ENCODE peak calls at places on chromosomes 11 and 22, in eight cellular contexts. I is upper lobe of right lung, Y is astrocyte, Q is fibroblast of lung, F is upper lobe of left lung, T is AG04450, K is cardiac muscle cell, J is body of pancreas. N is an unnamed sample.

GRCh38 chr11:75195164-75195962 is 44.5 kb downstream of the SLCO2B1 start:
- DNase-seq in F (no peak), T (no peak), J (peak; percentile 28), K (no peak), I (peak; percentile 85), Y (no peak), Q (no peak), N (no peak)

GRCh38 chr22:21764038-21764804 is 28.6 kb upstream of the YPEL1 start:
- DNase-seq in K (no peak), T (no peak), Y (no peak), J (no peak), F (no peak), I (peak; percentile 9), Q (no peak), N (no peak)

GRCh38 chr22:27459955-27460354 is 341.6 kb downstream of the MN1 start:
- DNase-seq in Y (no peak), K (no peak), F (no peak), J (no peak), I (no peak), T (no peak), Q (no peak), N (no peak)

GRCh38 chr11:15006139-15006759 is 34.1 kb upstream of the CALCA start:
- DNase-seq in F (no peak), J (no peak), I (no peak), Q (peak; percentile 52), K (peak; percentile 13), Y (peak; percentile 9), T (no peak), N (no peak)

GRCh38 chr11:24134879-24135588 is 361.8 kb upstream of the LUZP2 start:
- DNase-seq in F (no peak), Y (no peak), Q (peak; percentile 27), T (no peak), I (no peak), J (no peak), K (no peak), N (no peak)

GRCh38 chr22:41354979-41355378 is 26.8 kb upstream of the TEF start:
- DNase-seq in J (no peak), T (no peak), K (no peak), I (no peak), F (peak; percentile 29), Q (no peak), Y (no peak), N (no peak)

GRCh38 chr11:124872280-124872679 is 7.0 kb downstream of the ROBO3 start:
- DNase-seq in I (no peak), Q (no peak), F (no peak), J (no peak), K (no peak), Y (no peak), T (no peak), N (peak; percentile 44)

GRCh38 chr11:2218234-2218633 is 46.6 kb upstream of the TH start:
- DNase-seq in T (no peak), F (no peak), K (no peak), J (no peak), Q (no peak), Y (no peak), I (no peak), N (no peak)

GRCh38 chr11:126547161-126547560 is 191.7 kb downstream of the ST3GAL4 start:
- DNase-seq in Y (peak; percentile 88), F (no peak), J (no peak), T (peak; percentile 16), K (no peak), Q (peak; percentile 38), I (no peak), N (no peak)

GRCh38 chr11:30485222-30485621 is 100.9 kb downstream of the MPPED2 start:
- DNase-seq in K (no peak), J (no peak), F (no peak), Q (no peak), I (no peak), T (no peak), Y (no peak), N (no peak)
- TF ChIP-seq CTCF in K (no peak), J (no peak), F (no peak), Q (no peak), I (no peak), T (no peak), Y (no peak), N (no peak)

DNA sequence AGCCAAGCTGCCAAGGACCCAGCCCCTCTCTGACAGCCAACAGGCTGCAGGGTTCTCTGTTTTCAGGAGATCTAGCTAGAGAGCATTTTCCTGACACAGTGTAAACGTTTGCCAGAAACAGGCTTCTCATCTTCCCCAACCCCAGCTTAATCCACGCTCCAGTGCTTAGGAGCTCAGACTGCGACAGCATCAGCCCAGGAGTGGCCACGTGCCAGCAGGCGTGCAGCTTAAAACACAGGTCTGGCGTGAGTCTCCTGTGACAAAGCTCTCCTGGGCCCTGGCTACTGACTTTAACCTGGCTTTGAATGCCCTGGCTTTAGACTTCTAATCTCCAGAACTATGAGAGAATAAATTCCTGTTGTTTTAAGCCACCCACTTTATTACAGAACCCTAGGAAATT is 66.6 kb downstream of the GALNT18 start:
- DNase-seq in J (peak; percentile 67), F (no peak), K (peak; percentile 12), T (no peak), I (peak; percentile 81), Y (peak; percentile 2), Q (no peak), N (no peak)
- H3K27ac ChIP-seq in J (no peak overlapping the region), F (no peak overlapping the region), K (no peak overlapping the region), T (no peak overlapping the region), I (no peak overlapping the region), Y (no peak overlapping the region), Q (no peak overlapping the region), N (no peak overlapping the region)

DNA sequence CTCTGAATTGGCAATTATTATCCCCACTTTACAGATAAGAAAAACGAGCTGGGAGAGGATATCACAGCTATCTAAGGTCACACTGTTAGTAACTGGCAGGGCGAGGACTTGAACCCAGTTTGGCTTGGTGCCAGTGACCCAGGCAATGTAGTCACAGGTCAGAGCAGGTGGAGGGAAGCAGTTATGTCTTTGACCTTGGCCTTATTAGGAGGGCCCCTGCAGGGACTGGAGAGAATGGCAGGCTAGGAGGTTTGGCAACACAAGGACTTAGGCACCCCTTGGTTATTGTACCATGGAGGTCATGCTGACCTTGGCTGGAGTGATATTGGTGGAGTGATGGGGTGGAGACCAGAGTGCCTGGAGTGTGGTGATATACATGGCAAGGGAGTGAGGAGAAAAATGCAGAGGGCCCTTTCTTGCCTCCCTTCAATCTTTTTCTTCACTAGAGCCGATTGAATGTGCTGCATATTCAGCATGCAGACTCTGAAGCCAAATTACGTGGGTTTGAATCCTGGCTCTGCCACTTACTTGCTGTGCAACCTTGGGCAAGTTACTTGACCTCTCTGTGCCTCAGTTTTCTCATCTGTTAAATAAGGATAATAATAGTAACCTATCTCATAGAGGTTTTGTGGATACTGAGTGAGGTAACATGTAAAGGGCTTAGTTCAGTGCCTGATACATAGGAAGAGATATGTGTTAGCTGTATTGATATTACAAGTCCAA is 92.7 kb upstream of the TBCEL start:
- DNase-seq in F (no peak), Q (no peak), Y (no peak), K (no peak), T (no peak), I (no peak), J (no peak), N (no peak)
- TF ChIP-seq CTCF in F (no peak), Q (no peak), Y (no peak), K (no peak), T (peak; percentile 1), I (no peak), J (no peak), N (no peak)

GRCh38 chr22:31446767-31447166 is 42.9 kb downstream of the EIF4ENIF1 start:
- DNase-seq in J (no peak), I (no peak), T (no peak), Q (no peak), F (no peak), Y (no peak), K (no peak), N (no peak)
- H3K27ac ChIP-seq in J (no peak overlapping the region), I (no peak overlapping the region), T (no peak overlapping the region), Q (no peak overlapping the region), F (no peak overlapping the region), Y (no peak overlapping the region), K (peak overlapping the region; percentile 89), N (no peak overlapping the region)

N was measured in ascending aorta.